ENCODE peak calls at places on chromosomes 11 and 22, in five cellular contexts. R is left ventricle myocardium inferior, P is pancreas, Z is heart left ventricle, Y is GM23338. A is an unnamed sample.

GRCh38 chr11:1839924-1840779 is 1.4 kb downstream of the TNNI2 start:
- DNase-seq in R (peak; percentile 66), P (no peak), Z (peak; percentile 75), Y (no peak), A (no peak)

GRCh38 chr22:31345331-31346254 is 553 bp downstream of the PATZ1 start:
- DNase-seq in R (peak; percentile 88), P (peak; percentile 78), Z (peak; percentile 84), Y (peak; percentile 95), A (peak; percentile 80)

GRCh38 chr22:40922484-40923303 is 28.5 kb upstream of the RBX1 start:
- DNase-seq in R (no peak), P (no peak), Z (no peak), Y (peak; percentile 72), A (peak; percentile 15)

GRCh38 chr22:44067033-44067432 is 42.9 kb downstream of the PARVB start:
- DNase-seq in R (no peak), P (no peak), Z (no peak), Y (no peak), A (no peak)

GRCh38 chr11:5591613-5592012 is 4.8 kb upstream of the TRIM6 start:
- DNase-seq in R (no peak), P (no peak), Z (no peak), Y (no peak), A (no peak)

GRCh38 chr11:114077482-114078305 is 18.2 kb downstream of the ZBTB16 start:
- DNase-seq in R (no peak), P (no peak), Z (no peak), Y (no peak), A (no peak)

GRCh38 chr11:72222907-72223614 is 1.5 kb upstream of the INPPL1 start:
- DNase-seq in R (peak; percentile 96), P (peak; percentile 95), Z (peak; percentile 96), Y (peak; percentile 99), A (peak; percentile 92)

GRCh38 chr11:5291207-5291838 is 10.4 kb downstream of the OR51B4 start:
- DNase-seq in R (no peak), P (no peak), Z (no peak), Y (peak; percentile 71), A (no peak)

GRCh38 chr11:9943346-9944110 is 279.7 kb downstream of the SWAP70 start:
- DNase-seq in R (no peak), P (no peak), Z (no peak), Y (no peak), A (no peak)

GRCh38 chr11:2944953-2945756 is 15.9 kb upstream of the PHLDA2 start:
- DNase-seq in R (peak; percentile 91), P (peak; percentile 70), Z (peak; percentile 94), Y (peak; percentile 92), A (peak; percentile 50)

GRCh38 chr11:32861850-32862577 is 30.6 kb upstream of the QSER1 start:
- DNase-seq in R (no peak), P (no peak), Z (no peak), Y (no peak), A (no peak)

GRCh38 chr11:34358258-34358665 is 452 bp upstream of the ABTB2 start:
- DNase-seq in R (peak; percentile 58), P (peak; percentile 62), Z (peak; percentile 63), Y (peak; percentile 75), A (peak; percentile 48)

GRCh38 chr11:108122166-108122628 is 830 bp downstream of the ACAT1 start:
- DNase-seq in R (no peak), P (peak; percentile 35), Z (no peak), Y (peak; percentile 37), A (no peak)

GRCh38 chr11:117415358-117415896 is 87.8 kb downstream of the CEP164 start:
- DNase-seq in R (no peak), P (peak; percentile 0), Z (no peak), Y (no peak), A (no peak)

GRCh38 chr11:30282289-30282631 is 40.6 kb upstream of the ARL14EP start:
- DNase-seq in R (no peak), P (no peak), Z (no peak), Y (peak; percentile 10), A (no peak)

GRCh38 chr11:44793350-44794090 is 66.8 kb downstream of the TSPAN18 start:
- DNase-seq in R (no peak), P (no peak), Z (no peak), Y (peak; percentile 37), A (peak; percentile 29)

GRCh38 chr11:119303227-119303718 is 13.7 kb downstream of the MCAM start:
- DNase-seq in R (no peak), P (no peak), Z (no peak), Y (no peak), A (no peak)

GRCh38 chr11:32438883-32439487 is 3.6 kb upstream of the WT1 start:
- DNase-seq in R (no peak), P (no peak), Z (no peak), Y (peak; percentile 42), A (peak; percentile 25)

GRCh38 chr11:117369521-117369920 is 41.9 kb downstream of the CEP164 start:
- DNase-seq in R (no peak), P (no peak), Z (no peak), Y (no peak), A (no peak)

GRCh38 chr11:104650234-104650633 is 248.0 kb downstream of the CASP12 start:
- DNase-seq in R (no peak), P (no peak), Z (no peak), Y (peak; percentile 76), A (no peak)

GRCh38 chr22:24599514-24599913 is 3.5 kb upstream of the GGT1 start:
- DNase-seq in R (no peak), P (no peak), Z (no peak), Y (peak; percentile 52), A (no peak)

GRCh38 chr11:86719781-86720463 is 47.5 kb upstream of the ME3 start:
- DNase-seq in R (no peak), P (no peak), Z (no peak), Y (no peak), A (no peak)

GRCh38 chr22:38490915-38491314 is 15.2 kb downstream of the DDX17 start:
- DNase-seq in R (peak; percentile 67), P (peak; percentile 86), Z (peak; percentile 81), Y (no peak), A (no peak)

GRCh38 chr11:132312161-132312560 is 941.7 kb downstream of the NTM start:
- DNase-seq in R (no peak), P (no peak), Z (no peak), Y (no peak), A (no peak)

GRCh38 chr11:59680287-59681154 is 11.7 kb upstream of the PATL1 start:
- DNase-seq in R (peak; percentile 42), P (peak; percentile 60), Z (peak; percentile 56), Y (peak; percentile 91), A (peak; percentile 53)

GRCh38 chr11:59679347-59679746 is 10.5 kb upstream of the PATL1 start:
- DNase-seq in R (no peak), P (no peak), Z (no peak), Y (no peak), A (no peak)

GRCh38 chr11:59676205-59676604 is 7.4 kb upstream of the PATL1 start:
- DNase-seq in R (no peak), P (no peak), Z (no peak), Y (no peak), A (no peak)

GRCh38 chr11:59678813-59679165 is 10.0 kb upstream of the PATL1 start:
- DNase-seq in R (no peak), P (no peak), Z (no peak), Y (no peak), A (no peak)

GRCh38 chr11:59678118-59678812 is 9.4 kb upstream of the PATL1 start:
- DNase-seq in R (no peak), P (no peak), Z (no peak), Y (no peak), A (no peak)
- TF ChIP-seq CTCF in R (no peak), P (no peak), Z (no peak), Y (no peak), A (peak; percentile 37)

DNA sequence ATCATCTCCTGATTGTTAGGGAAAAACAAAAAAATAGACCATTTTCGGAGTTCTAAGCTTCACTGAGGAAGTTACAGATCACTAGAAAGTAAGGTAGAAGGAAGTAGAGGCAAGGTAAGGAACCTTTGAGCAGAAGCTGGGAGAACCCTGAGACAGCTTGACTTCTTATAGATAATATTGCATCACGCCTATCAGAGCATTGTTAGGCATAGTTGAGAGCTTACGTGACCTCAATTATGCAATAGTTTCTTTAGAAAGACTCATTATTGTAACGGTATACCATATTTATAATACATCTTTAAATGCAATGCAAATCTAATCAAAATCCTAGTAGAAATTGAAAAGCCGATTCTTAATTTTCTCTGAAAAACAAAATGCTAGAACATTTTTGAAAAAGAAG is 4.9 kb downstream of the TBRG1 start:
- DNase-seq in R (no peak), P (no peak), Z (no peak), Y (no peak), A (no peak)
- TF ChIP-seq CTCF in R (no peak), P (no peak), Z (no peak), Y (no peak), A (no peak)

GRCh38 chr22:50473088-50473487 is 1.7 kb downstream of the SBF1 start:
- DNase-seq in R (no peak), P (no peak), Z (no peak), Y (peak; percentile 57), A (no peak)
- TF ChIP-seq CTCF in R (peak; percentile 15), P (no peak), Z (no peak), Y (peak; percentile 63), A (peak; percentile 38)

DNA sequence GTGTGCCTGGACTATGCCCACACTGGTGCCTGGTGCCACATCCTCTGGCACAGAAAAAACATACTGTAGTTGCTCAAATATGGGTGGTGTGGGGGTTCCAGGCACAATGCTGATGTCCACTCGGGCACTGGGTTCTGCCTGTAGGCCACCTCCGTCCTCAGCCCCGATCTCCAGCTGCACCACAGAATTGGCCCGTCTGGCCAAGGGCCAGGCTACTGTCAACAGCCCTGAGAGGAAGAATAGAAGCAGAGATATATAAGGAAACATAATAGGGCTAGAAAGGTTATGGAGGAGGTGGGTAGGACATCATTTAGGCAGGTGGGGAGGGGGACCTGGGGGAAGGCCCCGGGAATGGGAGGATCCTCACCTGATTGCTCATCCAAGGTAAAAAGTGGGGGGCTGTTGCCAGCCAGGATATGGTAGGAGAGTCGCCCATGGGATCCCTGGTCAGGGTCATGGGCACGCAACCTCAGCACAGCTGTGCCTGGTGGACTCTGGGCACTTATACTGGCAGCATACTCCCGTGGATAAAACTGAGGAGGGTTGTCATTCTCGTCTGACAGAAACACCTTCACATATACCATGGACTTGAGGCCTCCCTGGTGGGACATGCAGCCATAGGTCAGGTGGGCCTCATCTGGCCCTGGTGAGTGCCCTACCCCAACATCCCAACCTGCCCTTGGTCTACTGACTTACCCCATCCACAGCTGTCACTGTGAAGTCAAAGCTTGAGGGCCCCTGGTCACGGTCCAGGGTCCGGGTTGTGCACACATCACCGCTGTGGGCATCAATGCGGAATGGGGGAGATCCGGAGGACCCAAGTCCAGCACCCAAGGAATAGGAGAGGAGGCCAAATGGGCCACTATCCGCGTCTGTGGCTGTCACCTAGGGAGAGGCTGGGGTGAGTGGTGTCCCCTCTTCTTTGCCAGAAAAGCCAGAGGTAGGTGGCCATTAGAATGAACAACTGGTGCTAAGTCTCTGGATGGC is 14.5 kb upstream of the TPP1 start:
- DNase-seq in R (peak; percentile 71), P (no peak), Z (peak; percentile 68), Y (no peak), A (no peak)
- TF ChIP-seq CTCF in R (no peak), P (no peak), Z (no peak), Y (no peak), A (no peak)

DNA sequence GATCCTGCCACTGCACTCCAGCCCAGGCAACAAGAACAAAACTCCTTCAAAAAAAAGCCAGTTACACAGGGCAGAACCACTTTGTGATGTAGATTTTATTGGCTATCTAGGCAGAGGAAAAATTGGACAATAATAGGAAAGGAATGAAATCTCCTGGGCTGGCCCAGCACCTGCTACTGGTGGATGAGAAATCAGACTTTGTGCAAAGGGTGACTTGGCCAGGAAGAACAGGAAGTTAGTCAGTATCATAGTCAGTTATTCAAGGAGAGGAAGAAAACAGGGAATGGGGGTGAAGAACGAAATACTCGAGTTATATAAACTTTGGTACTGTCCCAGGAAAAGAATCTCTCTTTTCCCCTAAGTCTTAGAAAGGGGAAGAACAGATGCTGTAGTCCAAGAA is 11.0 kb upstream of the SPTBN2 start:
- DNase-seq in R (no peak), P (no peak), Z (no peak), Y (no peak), A (no peak)
- TF ChIP-seq CTCF in R (no peak), P (no peak), Z (no peak), Y (no peak), A (no peak)